ENCODE peak calls at places on chromosomes 3 and 15, in four cellular contexts. M is upper lobe of left lung, I is GM20000, T is smooth muscle cell of the brain vasculature. H is an unnamed sample.

GRCh38 chr15:50968353-50968752 is 59.9 kb downstream of the AP4E1 start:
- DNase-seq in T (no peak), I (no peak), M (no peak), H (no peak)

GRCh38 chr3:166527325-166527724 is 690.1 kb upstream of the BCHE start:
- DNase-seq in T (no peak), I (no peak), M (no peak), H (no peak)

GRCh38 chr3:185677146-185677829 is 91.2 kb downstream of the SENP2 start:
- DNase-seq in M (no peak), T (no peak), I (peak), H (peak)

GRCh38 chr3:155946178-155946577 is 75.7 kb downstream of the GMPS start:
- DNase-seq in M (no peak), I (no peak), T (peak), H (no peak)

GRCh38 chr3:64082411-64082810 is 59.1 kb upstream of the PSMD6 start:
- DNase-seq in I (no peak), M (no peak), T (no peak), H (no peak)

GRCh38 chr15:22780267-22780666 is 6.2 kb upstream of the NIPA1 start:
- DNase-seq in I (no peak), M (no peak), T (no peak), H (no peak)

GRCh38 chr3:64207289-64208086 is 17.8 kb downstream of the PRICKLE2 start:
- DNase-seq in I (no peak), T (no peak), M (no peak), H (no peak)

GRCh38 chr3:38008971-38009580 is 18.5 kb downstream of the VILL start:
- DNase-seq in M (no peak), T (no peak), I (no peak), H (no peak)

GRCh38 chr3:51391075-51391565 is at the start of gene RBM15B:
- DNase-seq in T (peak), I (peak), M (peak), H (no peak)

GRCh38 chr3:66581261-66581660 is 80.4 kb upstream of the LRIG1 start:
- DNase-seq in I (no peak), T (no peak), M (no peak), H (no peak)

GRCh38 chr3:184231671-184232070 is 2.3 kb downstream of the VWA5B2 start:
- DNase-seq in I (no peak), M (no peak), T (no peak), H (no peak)

GRCh38 chr3:186413615-186414415 is 51.8 kb upstream of the DGKG start:
- DNase-seq in M (no peak), T (no peak), I (no peak), H (peak)

GRCh38 chr15:73931441-73931840 is 5.2 kb downstream of the LOXL1 start:
- DNase-seq in M (no peak), T (no peak), I (no peak), H (no peak)

GRCh38 chr3:139109271-139109670 is 64.6 kb upstream of the PRR23C start:
- DNase-seq in I (no peak), T (no peak), M (no peak), H (no peak)

GRCh38 chr15:37053070-37053653 is 47.2 kb downstream of the MEIS2 start:
- DNase-seq in I (no peak), M (no peak), T (no peak), H (no peak)

GRCh38 chr3:13891492-13892073 is 11.7 kb upstream of the WNT7A start:
- DNase-seq in M (no peak), I (peak), T (no peak), H (peak)

GRCh38 chr15:91926871-91927270 is 73.4 kb downstream of the SLCO3A1 start:
- DNase-seq in T (no peak), M (no peak), I (no peak), H (peak)

GRCh38 chr3:58158427-58159153 is 52.2 kb downstream of the DNASE1L3 start:
- DNase-seq in I (no peak), T (no peak), M (no peak), H (no peak)

GRCh38 chr3:135262441-135262840 is 467.4 kb downstream of the EPHB1 start:
- DNase-seq in M (no peak), T (no peak), I (no peak), H (no peak)

GRCh38 chr3:193095366-193095765 is 145.7 kb upstream of the PLAAT1 start:
- DNase-seq in I (no peak), T (no peak), M (no peak), H (no peak)

GRCh38 chr15:78910836-78911235 is 34.0 kb downstream of the CTSH start:
- DNase-seq in T (no peak), I (no peak), M (no peak), H (no peak)

GRCh38 chr3:50340404-50341329 is at the start of gene RASSF1:
- DNase-seq in I (peak), M (peak), T (no peak), H (peak)

GRCh38 chr3:140842984-140843649 is 98.5 kb upstream of the SLC25A36 start:
- DNase-seq in I (peak), T (no peak), M (no peak), H (no peak)

GRCh38 chr15:62559049-62559733 is 394.1 kb upstream of the C2CD4B start:
- DNase-seq in I (no peak), T (no peak), M (no peak), H (no peak)

GRCh38 chr3:53890726-53891499 is 746 bp downstream of the SELENOK start:
- DNase-seq in T (no peak), M (no peak), I (peak), H (peak)

GRCh38 chr3:113231827-113232253 is 20.5 kb downstream of the BOC start:
- DNase-seq in T (peak), M (no peak), I (no peak), H (peak)

GRCh38 chr3:194281766-194282165 is 69.4 kb downstream of the CPN2 start:
- DNase-seq in T (no peak), M (no peak), I (no peak), H (no peak)

GRCh38 chr3:139434764-139435291 is 41.5 kb downstream of the RBP2 start:
- DNase-seq in T (no peak), I (no peak), M (peak), H (peak)